ENCODE peak calls at places on chromosomes 6 and 20, in four cellular contexts. One of them, this sample, is unnamed.

GRCh38 chr20:40938020-40938419 is 90.6 kb upstream of the TOP1 start:
- DNase-seq in H9: peak
- DNase-seq in IMR-90: no peak
- DNase-seq in trophoblast cell: no peak
- DNase-seq in this sample: no peak

GRCh38 chr20:2173186-2173585 is 71.6 kb downstream of the STK35 start:
- DNase-seq in H9: no peak
- DNase-seq in IMR-90: no peak
- DNase-seq in trophoblast cell: no peak
- DNase-seq in this sample: no peak

GRCh38 chr6:70684794-70685493 is 17.3 kb downstream of the SMAP1 start:
- DNase-seq in H9: no peak
- DNase-seq in IMR-90: no peak
- DNase-seq in trophoblast cell: no peak
- DNase-seq in this sample: no peak

GRCh38 chr6:92756912-92757311 is 662.4 kb downstream of the EPHA7 start:
- DNase-seq in H9: no peak
- DNase-seq in IMR-90: peak
- DNase-seq in trophoblast cell: no peak
- DNase-seq in this sample: peak

GRCh38 chr6:66369407-66369806 is 662.4 kb upstream of the EYS start:
- DNase-seq in H9: no peak
- DNase-seq in IMR-90: no peak
- DNase-seq in trophoblast cell: no peak
- DNase-seq in this sample: no peak

GRCh38 chr6:116596815-116597214 is 19.5 kb upstream of the RSPH4A start:
- DNase-seq in H9: no peak
- DNase-seq in IMR-90: peak
- DNase-seq in trophoblast cell: no peak
- DNase-seq in this sample: peak

GRCh38 chr20:58645277-58645968 is 5.7 kb upstream of the STX16 start:
- DNase-seq in H9: peak
- DNase-seq in IMR-90: peak
- DNase-seq in trophoblast cell: no peak
- DNase-seq in this sample: no peak

GRCh38 chr6:140434761-140435160 is 1060.3 kb upstream of the CITED2 start:
- DNase-seq in H9: no peak
- DNase-seq in IMR-90: peak
- DNase-seq in trophoblast cell: no peak
- DNase-seq in this sample: no peak

GRCh38 chr6:19699990-19700389 is 137.2 kb upstream of the ID4 start:
- DNase-seq in H9: no peak
- DNase-seq in IMR-90: no peak
- DNase-seq in trophoblast cell: no peak
- DNase-seq in this sample: no peak

DNA sequence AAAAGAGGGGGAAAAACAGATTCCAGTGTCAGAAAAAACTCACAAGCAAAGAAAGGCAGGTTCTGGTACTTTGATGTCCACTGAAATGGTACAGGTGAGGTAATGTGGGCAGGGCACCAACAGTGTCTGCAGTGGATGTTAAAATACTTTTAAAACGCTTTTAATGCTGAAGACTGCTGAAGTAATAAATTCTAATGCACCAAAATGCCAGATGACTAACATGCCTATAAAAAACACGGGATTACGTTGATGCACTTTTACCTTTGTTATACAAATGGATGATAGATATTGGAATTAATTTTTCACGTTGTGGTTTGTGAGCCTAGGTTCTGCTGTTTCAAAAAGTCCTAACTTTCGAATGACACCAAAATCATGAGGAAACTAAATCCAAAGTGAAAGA is 83.3 kb downstream of the TINAG start:
- DNase-seq in H9: no peak
- DNase-seq in IMR-90: no peak
- DNase-seq in trophoblast cell: no peak
- DNase-seq in this sample: no peak
- H3K4ac ChIP-seq in H9: no peak
- H3K4ac ChIP-seq in IMR-90: no peak
- H3K4ac ChIP-seq in trophoblast cell: no peak
- H3K4ac ChIP-seq in this sample: no peak

DNA sequence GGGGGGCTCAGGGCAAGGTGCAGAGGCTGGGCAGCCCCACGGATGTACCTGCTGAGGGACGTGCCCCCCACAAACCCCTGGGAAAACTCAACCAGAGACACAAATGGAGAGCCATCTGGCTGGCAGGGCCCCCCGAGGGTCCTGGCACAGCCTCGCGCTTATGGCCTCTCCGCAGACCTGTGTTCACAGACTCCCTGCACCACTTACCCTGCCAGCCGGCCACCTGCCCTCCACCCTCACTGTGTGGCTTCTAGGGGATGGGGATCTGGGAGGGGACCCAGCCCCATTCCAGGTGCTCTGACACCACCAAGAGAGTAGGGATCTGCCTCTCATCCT is 3.4 kb upstream of the ZBTB46 start:
- DNase-seq in H9: no peak
- DNase-seq in IMR-90: no peak
- DNase-seq in trophoblast cell: no peak
- DNase-seq in this sample: no peak
- H3K23ac ChIP-seq in H9: no peak
- H3K23ac ChIP-seq in IMR-90: peak
- H3K23ac ChIP-seq in trophoblast cell: no peak
- H3K23ac ChIP-seq in this sample: no peak

DNA sequence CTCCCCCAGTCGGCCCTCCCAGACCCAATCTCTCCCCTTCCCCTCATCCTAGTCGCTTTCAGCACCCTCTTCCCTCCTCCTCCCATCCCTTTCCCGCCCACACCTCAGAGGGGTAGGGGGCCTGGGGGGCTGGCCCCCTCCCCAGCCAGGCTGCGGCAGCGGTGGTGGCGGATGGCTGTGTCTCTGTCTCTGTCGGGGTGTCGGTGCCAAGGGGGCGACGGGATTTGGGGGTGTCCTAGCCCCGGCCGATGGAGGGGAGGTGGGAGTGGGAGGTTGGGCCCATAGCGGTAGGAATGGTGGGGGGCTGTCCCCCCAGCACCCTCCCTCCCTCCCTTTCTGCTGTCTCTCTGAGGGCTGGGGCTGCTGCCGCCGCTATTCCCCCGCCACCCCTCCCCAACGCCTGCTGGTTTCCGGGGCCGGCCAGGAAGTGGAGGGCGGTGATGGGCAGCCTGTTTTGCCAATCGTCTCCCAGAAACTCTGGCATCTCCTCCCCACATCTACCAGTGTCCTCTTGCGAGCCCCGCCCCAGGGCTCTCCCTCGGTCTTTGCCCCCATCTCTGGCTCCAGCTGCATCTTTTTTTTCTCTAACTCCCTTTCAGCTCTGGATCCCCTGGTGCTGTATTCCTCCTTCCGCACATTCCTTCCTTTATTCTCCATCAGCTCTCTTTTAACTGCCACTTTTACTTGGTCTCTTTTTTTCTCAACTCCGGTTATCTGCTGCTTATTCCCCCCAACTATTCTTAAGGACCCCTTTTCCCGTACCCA is at the start of gene AGPAT1:
- DNase-seq in H9: peak
- DNase-seq in IMR-90: peak
- DNase-seq in trophoblast cell: peak
- DNase-seq in this sample: peak
- H4K91ac ChIP-seq in H9: no peak
- H4K91ac ChIP-seq in IMR-90: peak
- H4K91ac ChIP-seq in trophoblast cell: peak
- H4K91ac ChIP-seq in this sample: peak

DNA sequence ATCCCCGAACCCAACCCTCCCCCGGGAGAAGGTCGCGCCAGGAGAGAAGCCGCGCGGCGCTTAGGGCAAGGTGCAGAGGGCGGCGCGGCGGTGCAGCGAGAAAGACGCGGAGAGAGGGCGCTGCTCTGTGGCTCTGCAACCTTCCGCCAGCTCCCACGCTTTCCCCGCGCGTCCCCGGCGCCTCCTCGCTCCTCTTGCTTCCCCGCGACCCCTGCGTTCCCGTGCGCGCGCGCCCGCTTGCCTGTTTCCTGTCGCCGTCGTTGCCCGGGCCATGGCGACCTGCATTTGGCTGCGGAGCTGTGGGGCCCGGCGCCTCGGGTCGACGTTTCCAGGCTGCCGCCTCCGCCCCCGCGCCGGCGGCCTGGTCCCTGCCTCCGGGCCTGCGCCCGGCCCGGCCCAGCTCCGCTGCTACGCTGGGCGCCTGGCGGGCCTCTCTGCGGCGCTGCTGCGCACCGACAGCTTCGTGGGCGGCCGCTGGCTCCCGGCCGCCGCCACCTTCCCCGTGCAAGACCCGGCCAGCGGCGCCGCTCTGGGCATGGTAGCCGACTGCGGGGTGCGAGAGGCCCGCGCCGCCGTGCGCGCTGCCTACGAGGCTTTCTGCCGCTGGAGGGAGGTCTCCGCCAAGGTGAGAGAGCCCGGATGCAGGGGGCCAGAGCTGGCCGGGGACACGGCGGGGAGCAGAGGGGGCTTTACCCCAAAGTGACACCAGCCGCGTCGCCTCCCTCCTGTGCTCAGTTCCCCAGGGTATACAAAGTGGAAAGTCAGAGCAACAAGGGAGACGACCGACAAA is at the start of gene ALDH5A1:
- DNase-seq in H9: peak
- DNase-seq in IMR-90: peak
- DNase-seq in trophoblast cell: peak
- DNase-seq in this sample: peak
- H3K4ac ChIP-seq in H9: no peak
- H3K4ac ChIP-seq in IMR-90: no peak
- H3K4ac ChIP-seq in trophoblast cell: no peak
- H3K4ac ChIP-seq in this sample: no peak

GRCh38 chr6:163741342-163741741 is 326.8 kb downstream of the QKI start:
- DNase-seq in H9: no peak
- DNase-seq in IMR-90: no peak
- DNase-seq in trophoblast cell: no peak
- DNase-seq in this sample: no peak

GRCh38 chr6:163739968-163740367 is 325.4 kb downstream of the QKI start:
- DNase-seq in H9: no peak
- DNase-seq in IMR-90: no peak
- DNase-seq in trophoblast cell: no peak
- DNase-seq in this sample: no peak

GRCh38 chr6:163743796-163744195 is 329.3 kb downstream of the QKI start:
- DNase-seq in H9: no peak
- DNase-seq in IMR-90: no peak
- DNase-seq in trophoblast cell: no peak
- DNase-seq in this sample: no peak

GRCh38 chr6:163744256-163744925 is 329.9 kb downstream of the QKI start:
- DNase-seq in H9: no peak
- DNase-seq in IMR-90: no peak
- DNase-seq in trophoblast cell: no peak
- DNase-seq in this sample: no peak

DNA sequence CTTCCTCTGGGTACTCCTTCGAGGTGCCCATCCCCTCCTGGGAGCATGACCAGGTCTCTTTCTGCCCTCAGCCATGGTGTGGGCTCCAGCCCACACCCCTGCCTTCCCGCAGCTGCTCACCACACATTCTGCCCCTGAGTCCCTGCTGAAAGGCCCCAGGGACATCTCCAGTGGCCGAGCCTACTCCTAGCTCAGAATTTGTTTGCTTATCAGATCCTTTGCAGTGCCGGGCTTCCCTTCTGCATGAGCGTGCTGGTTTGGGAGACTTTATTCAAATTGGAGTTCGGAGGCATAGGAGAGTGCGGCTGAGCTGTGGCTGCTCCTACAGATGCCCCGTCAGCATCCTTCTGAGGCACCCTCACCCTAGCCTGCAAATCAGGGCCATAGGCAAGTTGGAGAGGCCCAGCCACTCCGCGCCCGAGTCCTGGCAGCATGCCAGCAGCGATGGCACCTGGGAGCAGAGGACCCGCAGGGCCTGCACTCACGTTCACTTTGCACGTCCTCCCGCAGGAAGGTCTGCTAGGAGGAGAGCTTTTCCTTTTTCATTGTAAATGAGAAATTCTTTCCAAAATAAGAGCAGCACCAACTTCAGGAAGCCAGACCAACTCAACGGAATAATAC is 327.3 kb downstream of the QKI start:
- DNase-seq in H9: no peak
- DNase-seq in IMR-90: no peak
- DNase-seq in trophoblast cell: no peak
- DNase-seq in this sample: no peak
- H3K23ac ChIP-seq in H9: no peak
- H3K23ac ChIP-seq in IMR-90: no peak
- H3K23ac ChIP-seq in trophoblast cell: no peak
- H3K23ac ChIP-seq in this sample: no peak

This sample was measured in mesenchymal stem cell.